ENCODE peak calls at places on chromosomes 6 and 20, in five cellular contexts. P is GM12864, R is H7, D is brain microvascular endothelial cell, K is endodermal cell. L is an unnamed sample.

GRCh38 chr20:50342638-50343102 is 152.0 kb downstream of the CEBPB start:
- DNase-seq in P (no peak), R (no peak), D (no peak), K (no peak), L (no peak)

GRCh38 chr6:150068173-150068785 is 642 bp downstream of the ULBP3 start:
- DNase-seq in P (no peak), R (no peak), D (no peak), K (no peak), L (no peak)

GRCh38 chr20:3563548-3564177 is 92.8 kb downstream of the ATRN start:
- DNase-seq in P (no peak), R (peak; percentile 33), D (peak; percentile 58), K (peak; percentile 53), L (no peak)

GRCh38 chr20:2800590-2801458 is at the start of gene CPXM1:
- DNase-seq in P (no peak), R (peak; percentile 97), D (no peak), K (peak; percentile 93), L (peak; percentile 77)

GRCh38 chr6:38215651-38216319 is 396.3 kb downstream of the ZFAND3 start:
- DNase-seq in P (no peak), R (no peak), D (no peak), K (no peak), L (no peak)

GRCh38 chr20:36099106-36099505 is 55.4 kb upstream of the EPB41L1 start:
- DNase-seq in P (no peak), R (no peak), D (no peak), K (no peak), L (no peak)

GRCh38 chr20:54115172-54115854 is 44.9 kb upstream of the BCAS1 start:
- DNase-seq in P (no peak), R (no peak), D (no peak), K (no peak), L (no peak)

GRCh38 chr6:3804981-3805380 is 44.2 kb upstream of the FAM50B start:
- DNase-seq in P (no peak), R (no peak), D (no peak), K (no peak), L (no peak)

GRCh38 chr6:130129781-130130246 is 92.9 kb downstream of the SAMD3 start:
- DNase-seq in P (no peak), R (no peak), D (peak; percentile 57), K (no peak), L (no peak)

L was measured in WTC11.